ENCODE peak calls at places on chromosomes 2 and 18, in ten cellular contexts. Z is Calu3; D is M059J; M is GM03348; L is transverse colon; T is fibroblast of the conjunctiva; X is CD8-positive, alpha-beta T cell; R is activated CD4-positive, alpha-beta T cell treated with anti-CD3 and anti-CD28 coated beads for 48 hours; F is NCI-H774; J is activated T-cell treated with anti-CD3 and anti-CD28 coated beads, Interleukin-2, amount 50 U/mL, for 72 hours. W is an unnamed sample.

GRCh38 chr2:20955277-20956026 is 88.4 kb downstream of the APOB start:
- DNase-seq in Z (no peak), D (no peak), M (no peak), L (no peak), T (no peak), X (no peak), R (no peak), F (no peak), J (no peak), W (no peak)

GRCh38 chr18:9136315-9137141 is at the start of gene ANKRD12:
- DNase-seq in Z (peak), D (peak), M (peak), L (peak), T (peak), X (peak), R (peak), F (peak), J (peak), W (peak)

GRCh38 chr2:56263876-56264275 is 80.1 kb downstream of the CCDC85A start:
- DNase-seq in Z (no peak), D (peak), M (no peak), L (no peak), T (no peak), X (no peak), R (no peak), F (no peak), J (no peak), W (no peak)

GRCh38 chr2:150783015-150783414 is 295.5 kb upstream of the RND3 start:
- DNase-seq in Z (no peak), D (no peak), M (no peak), L (no peak), T (no peak), X (no peak), R (no peak), F (no peak), J (no peak), W (no peak)

GRCh38 chr18:49613141-49613641 is 51.3 kb downstream of the LIPG start:
- DNase-seq in Z (no peak), D (peak), M (no peak), L (no peak), T (no peak), X (no peak), R (no peak), F (no peak), J (no peak), W (no peak)

GRCh38 chr2:155404433-155405002 is 706.0 kb downstream of the KCNJ3 start:
- DNase-seq in Z (no peak), D (no peak), M (no peak), L (no peak), T (no peak), X (no peak), R (no peak), F (no peak), J (no peak), W (no peak)

GRCh38 chr2:101112772-101113157 is 38.4 kb downstream of the TBC1D8 start:
- DNase-seq in Z (no peak), D (no peak), M (no peak), L (no peak), T (no peak), X (no peak), R (no peak), F (no peak), J (no peak), W (no peak)

GRCh38 chr18:3611313-3612038 is 161.5 kb downstream of the TGIF1 start:
- DNase-seq in Z (no peak), D (no peak), M (peak), L (no peak), T (peak), X (no peak), R (no peak), F (no peak), J (no peak), W (no peak)

GRCh38 chr2:69966496-69966895 is 5.1 kb upstream of the ASPRV1 start:
- DNase-seq in Z (no peak), D (no peak), M (no peak), L (no peak), T (no peak), X (no peak), R (no peak), F (no peak), J (no peak), W (no peak)

GRCh38 chr2:239947361-239948045 is 77.6 kb downstream of the NDUFA10 start:
- DNase-seq in Z (no peak), D (no peak), M (no peak), L (no peak), T (no peak), X (no peak), R (no peak), F (no peak), J (no peak), W (no peak)

GRCh38 chr2:85132834-85133637 is at the start of gene TCF7L1:
- DNase-seq in Z (peak), D (peak), M (peak), L (peak), T (peak), X (no peak), R (peak), F (peak), J (peak), W (no peak)

GRCh38 chr2:200130762-200131166 is 175.4 kb downstream of the MAIP1 start:
- DNase-seq in Z (no peak), D (peak), M (no peak), L (no peak), T (no peak), X (no peak), R (no peak), F (peak), J (no peak), W (no peak)

GRCh38 chr18:45805551-45805950 is 19.9 kb upstream of the SIGLEC15 start:
- DNase-seq in Z (no peak), D (no peak), M (no peak), L (no peak), T (no peak), X (no peak), R (no peak), F (no peak), J (no peak), W (no peak)

GRCh38 chr2:65730186-65730585 is 297.8 kb upstream of the SPRED2 start:
- DNase-seq in Z (no peak), D (no peak), M (no peak), L (no peak), T (no peak), X (no peak), R (no peak), F (no peak), J (no peak), W (no peak)